ENCODE peak calls at places on chromosomes 16 and 17, in nine cellular contexts. A is foreskin fibroblast; D is mesenteric fat pad; L is activated naive CD8-positive, alpha-beta T cell treated with anti-CD3 and anti-CD28 coated beads, Interleukin-2, amount 50 U/mL, for 24 hours; V is naive B cell; O is glutamatergic neuron; E is stimulated activated CD8-positive, alpha-beta memory T cell treated with anti-CD3 and anti-CD28 coated beads, Interleukin-4, amount 100 ng/mL, for 4 hours; W is stimulated activated CD4-positive, alpha-beta T cell treated with anti-CD3 and anti-CD28 coated beads, Interleukin-1b, Interleukin-23, amount 100 ng/mL, for 24 hours; K is AG04450. S is an unnamed sample.

GRCh38 chr17:19948100-19948943 is 29.3 kb downstream of the AKAP10 start:
- DNase-seq in D (no peak), O (no peak), V (no peak), K (no peak), L (no peak), W (no peak), E (no peak), A (no peak), S (no peak)

GRCh38 chr17:47776330-47777197 is 43.5 kb downstream of the TBX21 start:
- DNase-seq in V (peak), D (no peak), E (no peak), W (peak), O (no peak), K (no peak), L (peak), A (peak), S (peak)

GRCh38 chr16:22694887-22695382 is 119.0 kb upstream of the HS3ST2 start:
- DNase-seq in W (no peak), L (no peak), D (no peak), V (no peak), O (no peak), A (peak), E (no peak), K (peak), S (no peak)

GRCh38 chr16:22335668-22336246 is 38.5 kb downstream of the POLR3E start:
- DNase-seq in A (no peak), L (no peak), D (no peak), W (no peak), O (no peak), E (no peak), K (no peak), V (no peak), S (no peak)

GRCh38 chr16:87210949-87211348 is 106.2 kb downstream of the C16orf95 start:
- DNase-seq in W (no peak), V (no peak), L (no peak), K (no peak), O (no peak), D (no peak), E (no peak), A (peak), S (no peak)

GRCh38 chr17:29048440-29049360 is 5.8 kb downstream of the PIPOX start:
- DNase-seq in D (no peak), L (no peak), K (no peak), V (no peak), A (no peak), W (no peak), O (peak), E (no peak), S (no peak)

GRCh38 chr16:55499951-55500350 is 8.9 kb upstream of the LPCAT2 start:
- DNase-seq in A (peak), L (no peak), E (no peak), V (no peak), D (no peak), W (no peak), O (no peak), K (peak), S (peak)

GRCh38 chr17:57674894-57675293 is 70.2 kb downstream of the CCDC182 start:
- DNase-seq in L (no peak), W (no peak), O (no peak), D (peak), K (no peak), E (no peak), A (no peak), V (no peak), S (no peak)

GRCh38 chr17:6853764-6854442 is 22.4 kb upstream of the TEKT1 start:
- DNase-seq in D (no peak), K (no peak), E (peak), L (peak), O (no peak), A (no peak), W (no peak), V (no peak), S (no peak)

GRCh38 chr16:22007509-22008214 is at the start of gene MOSMO:
- DNase-seq in O (peak), V (peak), E (peak), L (peak), A (peak), D (peak), W (peak), K (no peak), S (peak)

GRCh38 chr16:57541754-57542435 is 548 bp upstream of the ADGRG5 start:
- DNase-seq in W (no peak), D (peak), E (no peak), A (no peak), K (no peak), L (no peak), V (no peak), O (no peak), S (no peak)

GRCh38 chr16:4183258-4184037 is 58.4 kb downstream of the SRL start:
- DNase-seq in E (peak), O (peak), W (peak), V (peak), K (peak), D (peak), A (peak), L (peak), S (peak)

GRCh38 chr17:56499799-56500388 is 93.6 kb upstream of the NOG start:
- DNase-seq in V (no peak), O (no peak), L (peak), D (no peak), W (no peak), K (no peak), E (no peak), A (no peak), S (no peak)

GRCh38 chr16:57196276-57196675 is 10.1 kb downstream of the RSPRY1 start:
- DNase-seq in A (no peak), L (no peak), D (no peak), O (no peak), E (no peak), W (no peak), K (no peak), V (no peak), S (no peak)

GRCh38 chr16:46715769-46716305 is 26.4 kb downstream of the ORC6 start:
- DNase-seq in E (no peak), V (no peak), K (no peak), O (no peak), D (peak), A (no peak), W (no peak), L (no peak), S (no peak)

S was measured in DMS79 treated with DMSO at 0.1 percent for 48 hours.